ENCODE peak calls at places on chromosomes 16 and 17, in eight cellular contexts. Q is activated gamma-delta T cell treated with anti-CD3 and anti-CD28 coated beads, Interleukin-2, amount 50 U/mL, for 16 hours; P is CD8-positive, alpha-beta memory T cell; K is A549; D is midbrain; A is GM12864; Z is AG10803; H is left ventricle myocardium superior. J is an unnamed sample.

GRCh38 chr16:48383877-48384304 is 1.3 kb downstream of the SIAH1 start:
- DNase-seq in Q (no peak), D (peak), K (peak), Z (no peak), P (no peak), A (no peak), H (no peak), J (no peak)

GRCh38 chr16:64412578-64413280 is 709.1 kb downstream of the CDH11 start:
- DNase-seq in H (no peak), K (no peak), Z (peak), A (no peak), Q (no peak), P (no peak), D (no peak), J (no peak)

GRCh38 chr16:57736419-57737281 is 1.1 kb downstream of the KATNB1 start:
- DNase-seq in P (peak), D (peak), K (peak), H (no peak), Q (no peak), A (no peak), Z (peak), J (peak)

GRCh38 chr16:54414671-54415070 is 128.1 kb upstream of the IRX3 start:
- DNase-seq in P (no peak), Q (no peak), K (no peak), D (no peak), H (no peak), A (no peak), Z (no peak), J (no peak)

GRCh38 chr17:47315451-47316266 is 8.1 kb upstream of the EFCAB13 start:
- DNase-seq in K (peak), H (no peak), Q (no peak), Z (peak), A (peak), P (peak), D (peak), J (no peak)

GRCh38 chr17:78127888-78128615 is 503 bp downstream of the TMC6 start:
- DNase-seq in K (no peak), P (no peak), D (peak), Q (no peak), Z (no peak), H (peak), A (no peak), J (peak)

GRCh38 chr16:53784312-53784711 is 80.4 kb downstream of the FTO start:
- DNase-seq in P (no peak), Z (no peak), A (no peak), D (no peak), H (no peak), K (no peak), Q (no peak), J (no peak)

GRCh38 chr17:80862341-80862969 is 129.2 kb upstream of the CHMP6 start:
- DNase-seq in H (peak), D (no peak), Z (no peak), K (no peak), Q (no peak), A (no peak), P (no peak), J (no peak)

GRCh38 chr17:3963214-3964201 is 729 bp downstream of the ATP2A3 start:
- DNase-seq in K (no peak), H (no peak), Q (peak), Z (no peak), P (peak), D (no peak), A (no peak), J (no peak)

GRCh38 chr17:76537288-76537577 is 276 bp downstream of the CYGB start:
- DNase-seq in H (peak), P (no peak), D (no peak), K (no peak), A (no peak), Z (peak), Q (no peak), J (no peak)

GRCh38 chr17:29090746-29091395 is 47.9 kb downstream of the PIPOX start:
- DNase-seq in P (no peak), A (no peak), H (no peak), D (peak), K (no peak), Z (no peak), Q (no peak), J (peak)

GRCh38 chr17:4440690-4441686 is 7.2 kb downstream of the SPNS3 start:
- DNase-seq in P (no peak), D (no peak), Q (no peak), A (no peak), H (no peak), Z (no peak), K (no peak), J (no peak)

GRCh38 chr16:1691956-1692355 is 13.9 kb downstream of the JPT2 start:
- DNase-seq in D (no peak), K (peak), H (no peak), P (no peak), Q (no peak), A (no peak), Z (peak), J (peak)

GRCh38 chr16:636206-637080 is at the start of gene METTL26:
- DNase-seq in P (peak), Q (peak), H (peak), A (peak), Z (peak), D (peak), K (peak), J (peak)

GRCh38 chr17:13140750-13141149 is 122.9 kb upstream of the ELAC2 start:
- DNase-seq in Z (peak), D (no peak), K (no peak), A (no peak), H (no peak), P (no peak), Q (no peak), J (no peak)

GRCh38 chr16:88591577-88592021 is 21.4 kb downstream of the ZC3H18 start:
- DNase-seq in D (no peak), A (peak), Q (no peak), P (no peak), K (no peak), H (peak), Z (peak), J (no peak)

GRCh38 chr17:49549691-49550678 is 25.7 kb upstream of the NXPH3 start:
- DNase-seq in K (no peak), H (no peak), D (no peak), P (no peak), Q (no peak), A (no peak), Z (no peak), J (no peak)

GRCh38 chr17:38585805-38586529 is 19.8 kb downstream of the SRCIN1 start:
- DNase-seq in P (no peak), H (no peak), Z (no peak), D (no peak), K (no peak), A (no peak), Q (no peak), J (no peak)

GRCh38 chr16:89525146-89525913 is 17.1 kb downstream of the SPG7 start:
- DNase-seq in Z (no peak), D (no peak), P (no peak), H (peak), K (no peak), A (no peak), Q (no peak), J (no peak)

GRCh38 chr17:82020874-82021727 is 1.6 kb downstream of the CENPX start:
- DNase-seq in D (peak), K (peak), A (no peak), P (peak), H (peak), Z (peak), Q (no peak), J (peak)

GRCh38 chr16:529012-529575 is 1.6 kb downstream of the CAPN15 start:
- DNase-seq in D (no peak), H (no peak), Q (no peak), A (no peak), Z (no peak), P (no peak), K (no peak), J (no peak)

GRCh38 chr17:9951803-9952202 is 46.7 kb upstream of the RCVRN start:
- DNase-seq in Q (no peak), K (no peak), D (no peak), P (no peak), H (no peak), Z (no peak), A (no peak), J (no peak)

GRCh38 chr17:64728041-64728695 is 66.1 kb upstream of the SMURF2 start:
- DNase-seq in A (no peak), P (no peak), H (peak), D (no peak), K (no peak), Q (no peak), Z (no peak), J (no peak)

J was measured in head of caudate nucleus.